ENCODE peak calls at places on chromosomes 4 and X, in ten cellular contexts. S is breast epithelium; V is heart left ventricle; J is adrenal gland; I is left ventricle myocardium inferior; T is GM23338; F is NT2/D1; R is H9; D is CD4-positive, alpha-beta memory T cell; G is A549. E is an unnamed sample.

GRCh38 chrX:54178100-54178940 is 4.7 kb downstream of the FAM120C start:
- DNase-seq in G (peak; percentile 36), I (no peak), J (no peak), V (no peak), T (no peak), F (no peak), R (no peak), D (no peak), S (no peak), E (no peak)

GRCh38 chr4:121881213-121881612 is 10.9 kb upstream of the BBS7 start:
- DNase-seq in S (no peak), F (no peak), D (no peak), G (no peak), I (no peak), V (no peak), R (no peak), T (no peak), J (no peak), E (no peak)

GRCh38 chr4:108031427-108032083 is 41.9 kb downstream of the HADH start:
- DNase-seq in T (peak; percentile 27), F (no peak), V (no peak), R (no peak), G (no peak), J (no peak), S (no peak), D (no peak), I (no peak), E (no peak)

GRCh38 chrX:105302246-105302645 is 81.8 kb upstream of the TEX13A start:
- DNase-seq in J (no peak), S (no peak), V (no peak), T (no peak), I (no peak), G (no peak), D (no peak), F (no peak), R (no peak), E (no peak)

GRCh38 chrX:139739138-139739537 is 31.2 kb upstream of the MCF2 start:
- DNase-seq in G (no peak), F (no peak), I (no peak), D (peak; percentile 33), T (no peak), S (no peak), J (no peak), V (no peak), R (no peak), E (peak; percentile 1)

GRCh38 chr4:25299476-25300203 is 12.9 kb upstream of the ZCCHC4 start:
- DNase-seq in V (no peak), R (no peak), F (no peak), I (no peak), S (peak; percentile 57), T (peak; percentile 60), J (no peak), D (no peak), G (no peak), E (no peak)

GRCh38 chrX:19179389-19179788 is 57.1 kb upstream of the ADGRG2 start:
- DNase-seq in F (no peak), V (no peak), S (no peak), D (no peak), J (no peak), I (no peak), T (no peak), G (no peak), R (no peak), E (no peak)

GRCh38 chr4:78068481-78068880 is 11.4 kb downstream of the FRAS1 start:
- DNase-seq in J (no peak), I (no peak), D (no peak), G (no peak), V (no peak), S (no peak), R (no peak), F (no peak), T (no peak), E (peak; percentile 18)

GRCh38 chr4:150106886-150107285 is 28.6 kb downstream of the DCLK2 start:
- DNase-seq in J (no peak), R (no peak), S (no peak), D (no peak), G (no peak), V (no peak), F (no peak), I (no peak), T (no peak), E (no peak)

GRCh38 chr4:30833206-30833605 is 113.0 kb downstream of the PCDH7 start:
- DNase-seq in D (no peak), T (no peak), I (no peak), R (no peak), S (no peak), V (no peak), J (no peak), F (no peak), G (no peak), E (no peak)

GRCh38 chr4:182177166-182177565 is 66.0 kb upstream of the TENM3 start:
- DNase-seq in D (no peak), R (no peak), I (no peak), F (no peak), J (no peak), T (no peak), G (no peak), S (no peak), V (no peak), E (no peak)

GRCh38 chr4:182175788-182176519 is 67.2 kb upstream of the TENM3 start:
- DNase-seq in T (no peak), G (peak; percentile 3), D (no peak), R (no peak), F (no peak), S (no peak), I (no peak), J (no peak), V (no peak), E (no peak)

GRCh38 chr4:182179105-182179504 is 64.1 kb upstream of the TENM3 start:
- DNase-seq in I (no peak), F (peak; percentile 18), R (no peak), S (no peak), V (no peak), G (no peak), D (no peak), J (no peak), T (peak; percentile 35), E (no peak)

GRCh38 chr4:182174979-182175378 is 68.2 kb upstream of the TENM3 start:
- DNase-seq in T (no peak), V (no peak), I (no peak), S (no peak), D (no peak), R (no peak), G (no peak), F (no peak), J (no peak), E (no peak)

DNA sequence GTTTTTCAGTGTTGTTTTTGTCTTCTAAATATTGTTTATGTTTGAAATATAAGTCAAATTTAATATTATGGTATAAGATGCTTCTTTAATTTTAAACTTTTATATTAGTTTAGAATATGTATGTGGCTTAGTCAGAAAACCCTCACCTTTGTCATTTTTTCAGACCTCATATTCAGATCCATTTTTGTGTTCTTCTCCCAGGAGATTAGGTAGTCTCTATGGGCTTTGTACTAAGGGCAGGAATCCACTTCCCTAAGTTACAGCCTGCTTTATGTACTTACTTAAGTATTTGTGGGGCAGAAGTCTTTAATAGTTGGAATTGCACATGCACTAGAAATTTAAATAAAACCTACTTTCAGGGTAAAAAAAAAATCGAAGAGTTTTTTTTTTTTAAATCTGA is 63.5 kb upstream of the TENM3 start:
- DNase-seq in I (no peak), R (no peak), S (no peak), F (no peak), G (no peak), J (no peak), D (no peak), V (no peak), T (no peak), E (no peak)
- H3K4me1 ChIP-seq in I (no peaks in the 10 kb centered on the region), R (peaks cover 2% of the 10 kb centered on the region), S (no peaks in the 10 kb centered on the region), F (no peaks in the 10 kb centered on the region), G (peaks cover 46% of the 10 kb centered on the region), J (no peaks in the 10 kb centered on the region), D (no peaks in the 10 kb centered on the region), V (no peaks in the 10 kb centered on the region), T (peaks cover 28% of the 10 kb centered on the region), E (no peaks in the 10 kb centered on the region)

DNA sequence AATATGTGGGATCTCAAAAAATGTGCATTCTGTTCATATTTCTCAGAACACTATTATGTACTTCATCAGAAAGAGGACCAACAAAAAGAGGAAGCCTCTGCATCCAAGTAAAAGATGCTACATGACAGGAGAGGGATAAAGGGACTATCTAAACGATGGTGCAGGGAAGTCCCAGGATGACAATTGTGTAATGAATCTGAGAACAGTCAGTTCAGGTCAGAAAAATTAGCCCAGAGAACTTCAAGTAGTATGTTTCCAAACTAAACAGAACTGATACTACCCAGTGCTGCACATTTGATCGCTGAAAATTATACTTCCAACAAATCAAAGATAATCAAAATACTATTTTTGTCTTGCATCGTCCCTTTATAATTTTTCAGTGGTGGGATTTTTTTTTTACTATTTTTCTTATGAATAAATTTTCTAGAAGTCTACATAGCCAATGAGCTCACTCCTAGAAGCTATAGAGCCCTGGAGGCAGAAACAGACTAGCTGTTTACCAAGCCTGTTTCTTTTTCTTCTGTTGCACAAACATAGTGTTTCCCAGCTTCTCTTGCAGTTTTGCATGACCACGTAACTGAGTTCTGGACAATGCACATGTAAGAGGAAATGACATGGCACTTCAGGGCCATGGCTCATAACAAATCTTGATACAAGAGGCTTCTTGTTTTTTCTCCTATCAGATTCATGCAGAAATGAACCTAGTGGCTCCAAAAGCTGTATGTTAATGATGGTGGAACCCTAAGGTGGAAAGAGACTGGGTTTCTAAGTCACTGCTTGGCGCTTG is 127.2 kb downstream of the ZNF330 start:
- DNase-seq in R (no peak), T (no peak), G (no peak), V (no peak), I (no peak), S (no peak), F (no peak), D (no peak), J (no peak), E (no peak)
- H3K4me1 ChIP-seq in R (no peaks in the 10 kb centered on the region), T (peaks cover 8% of the 10 kb centered on the region), G (peaks cover 32% of the 10 kb centered on the region), V (peaks cover under 1% of the 10 kb centered on the region), I (peaks cover 12% of the 10 kb centered on the region), S (no peaks in the 10 kb centered on the region), F (no peaks in the 10 kb centered on the region), D (no peaks in the 10 kb centered on the region), J (no peaks in the 10 kb centered on the region), E (no peaks in the 10 kb centered on the region)

DNA sequence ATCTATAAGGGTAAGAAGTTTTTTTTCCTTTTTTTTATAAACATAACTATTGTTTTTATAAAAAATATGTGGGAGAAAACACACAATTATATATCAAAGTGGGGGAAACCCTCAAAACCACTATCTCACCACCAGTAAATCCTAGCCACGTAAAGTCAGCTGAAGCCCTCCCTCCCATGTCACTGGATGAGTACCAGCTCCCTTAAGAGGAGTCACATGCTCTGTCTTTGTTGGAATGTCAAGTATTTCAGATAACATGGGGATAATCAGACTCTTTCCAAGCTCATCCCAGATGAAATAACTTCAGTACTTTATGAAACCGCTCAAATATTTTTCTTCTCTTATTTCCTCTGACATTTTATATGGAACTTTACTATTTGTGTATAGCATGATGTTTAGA is 2.4 kb downstream of the MYOZ2 start:
- DNase-seq in S (no peak), F (no peak), I (no peak), T (peak; percentile 67), V (no peak), R (no peak), D (no peak), G (no peak), J (no peak), E (peak; percentile 64)
- H3K4me1 ChIP-seq in S (no peaks in the 10 kb centered on the region), F (no peaks in the 10 kb centered on the region), I (peaks cover 50% of the 10 kb centered on the region), T (no peaks in the 10 kb centered on the region), V (peaks cover 24% of the 10 kb centered on the region), R (no peaks in the 10 kb centered on the region), D (peaks cover 36% of the 10 kb centered on the region), G (peaks cover 32% of the 10 kb centered on the region), J (no peaks in the 10 kb centered on the region), E (peaks cover 37% of the 10 kb centered on the region)

GRCh38 chr4:134490863-134491262 is 289.3 kb upstream of the PABPC4L start:
- DNase-seq in J (no peak), T (no peak), S (no peak), I (no peak), F (no peak), D (no peak), V (no peak), R (no peak), G (no peak), E (no peak)
- H3K4me1 ChIP-seq in J (no peaks in the 10 kb centered on the region), T (peaks cover 4% of the 10 kb centered on the region), S (no peaks in the 10 kb centered on the region), I (no peaks in the 10 kb centered on the region), F (no peaks in the 10 kb centered on the region), D (no peaks in the 10 kb centered on the region), V (no peaks in the 10 kb centered on the region), R (no peaks in the 10 kb centered on the region), G (no peaks in the 10 kb centered on the region), E (no peaks in the 10 kb centered on the region)

E was measured in cardiac muscle cell.